ENCODE peak calls at places on chromosomes 3 and 15, in ten cellular contexts. One of them, this sample, is unnamed. For H3K4me1, the result is how much of the 10 kb centered on the place peaks cover.

GRCh38 chr15:62079594-62079993 is 12.8 kb downstream of the C2CD4A start:
- DNase-seq in heart left ventricle: no peak
- DNase-seq in fibroblast of lung: no peak
- DNase-seq in GM23338: no peak
- DNase-seq in tibial nerve: no peak
- DNase-seq in A549: no peak
- DNase-seq in BE2C: no peak
- DNase-seq in small intestine: no peak
- DNase-seq in neural progenitor cell: no peak
- DNase-seq in neuronal stem cell: no peak
- DNase-seq in this sample: no peak

GRCh38 chr3:149367021-149367840 is 10.2 kb downstream of the TM4SF1 start:
- DNase-seq in heart left ventricle: no peak
- DNase-seq in fibroblast of lung: no peak
- DNase-seq in GM23338: peak
- DNase-seq in tibial nerve: no peak
- DNase-seq in A549: peak
- DNase-seq in BE2C: no peak
- DNase-seq in small intestine: peak
- DNase-seq in neural progenitor cell: no peak
- DNase-seq in neuronal stem cell: no peak
- DNase-seq in this sample: peak

GRCh38 chr3:14647976-14648955 is 3.3 kb upstream of the CCDC174 start:
- DNase-seq in heart left ventricle: no peak
- DNase-seq in fibroblast of lung: no peak
- DNase-seq in GM23338: no peak
- DNase-seq in tibial nerve: no peak
- DNase-seq in A549: peak
- DNase-seq in BE2C: no peak
- DNase-seq in small intestine: peak
- DNase-seq in neural progenitor cell: no peak
- DNase-seq in neuronal stem cell: no peak
- DNase-seq in this sample: no peak

GRCh38 chr3:10288575-10288960 is 4.2 kb downstream of the GHRL start:
- DNase-seq in heart left ventricle: no peak
- DNase-seq in fibroblast of lung: no peak
- DNase-seq in GM23338: no peak
- DNase-seq in tibial nerve: no peak
- DNase-seq in A549: no peak
- DNase-seq in BE2C: no peak
- DNase-seq in small intestine: no peak
- DNase-seq in neural progenitor cell: no peak
- DNase-seq in neuronal stem cell: no peak
- DNase-seq in this sample: no peak

GRCh38 chr3:74469151-74469550 is 145.3 kb downstream of the CNTN3 start:
- DNase-seq in heart left ventricle: no peak
- DNase-seq in fibroblast of lung: no peak
- DNase-seq in GM23338: no peak
- DNase-seq in tibial nerve: no peak
- DNase-seq in A549: no peak
- DNase-seq in BE2C: no peak
- DNase-seq in small intestine: no peak
- DNase-seq in neural progenitor cell: no peak
- DNase-seq in neuronal stem cell: no peak
- DNase-seq in this sample: no peak

GRCh38 chr15:58065011-58065444 is 483 bp downstream of the ALDH1A2 start:
- DNase-seq in heart left ventricle: peak
- DNase-seq in fibroblast of lung: no peak
- DNase-seq in GM23338: peak
- DNase-seq in tibial nerve: no peak
- DNase-seq in A549: no peak
- DNase-seq in BE2C: peak
- DNase-seq in small intestine: no peak
- DNase-seq in neural progenitor cell: peak
- DNase-seq in neuronal stem cell: peak
- DNase-seq in this sample: no peak

GRCh38 chr3:9779721-9780450 is 10.1 kb upstream of the CAMK1 start:
- DNase-seq in heart left ventricle: peak
- DNase-seq in fibroblast of lung: no peak
- DNase-seq in GM23338: no peak
- DNase-seq in tibial nerve: no peak
- DNase-seq in A549: no peak
- DNase-seq in BE2C: no peak
- DNase-seq in small intestine: no peak
- DNase-seq in neural progenitor cell: no peak
- DNase-seq in neuronal stem cell: no peak
- DNase-seq in this sample: no peak

GRCh38 chr3:127729556-127730056 is 56.9 kb downstream of the ABTB1 start:
- DNase-seq in heart left ventricle: no peak
- DNase-seq in fibroblast of lung: no peak
- DNase-seq in GM23338: no peak
- DNase-seq in tibial nerve: no peak
- DNase-seq in A549: no peak
- DNase-seq in BE2C: no peak
- DNase-seq in small intestine: no peak
- DNase-seq in neural progenitor cell: no peak
- DNase-seq in neuronal stem cell: no peak
- DNase-seq in this sample: no peak

GRCh38 chr3:72310028-72310987 is 525.4 kb upstream of the PROK2 start:
- DNase-seq in heart left ventricle: peak
- DNase-seq in fibroblast of lung: peak
- DNase-seq in GM23338: no peak
- DNase-seq in tibial nerve: no peak
- DNase-seq in A549: no peak
- DNase-seq in BE2C: peak
- DNase-seq in small intestine: peak
- DNase-seq in neural progenitor cell: no peak
- DNase-seq in neuronal stem cell: no peak
- DNase-seq in this sample: peak

GRCh38 chr3:123755508-123755907 is 128.6 kb downstream of the MYLK start:
- DNase-seq in heart left ventricle: no peak
- DNase-seq in fibroblast of lung: no peak
- DNase-seq in GM23338: no peak
- DNase-seq in tibial nerve: no peak
- DNase-seq in A549: peak
- DNase-seq in BE2C: no peak
- DNase-seq in small intestine: no peak
- DNase-seq in neural progenitor cell: no peak
- DNase-seq in neuronal stem cell: no peak
- DNase-seq in this sample: peak

GRCh38 chr3:122366379-122366749 is 16.7 kb downstream of the MIX23 start:
- DNase-seq in heart left ventricle: no peak
- DNase-seq in fibroblast of lung: no peak
- DNase-seq in GM23338: no peak
- DNase-seq in tibial nerve: no peak
- DNase-seq in A549: peak
- DNase-seq in BE2C: no peak
- DNase-seq in small intestine: peak
- DNase-seq in neural progenitor cell: no peak
- DNase-seq in neuronal stem cell: no peak
- DNase-seq in this sample: peak

GRCh38 chr15:38103564-38103963 is 149.1 kb upstream of the SPRED1 start:
- DNase-seq in heart left ventricle: no peak
- DNase-seq in fibroblast of lung: no peak
- DNase-seq in GM23338: no peak
- DNase-seq in tibial nerve: no peak
- DNase-seq in A549: no peak
- DNase-seq in BE2C: no peak
- DNase-seq in small intestine: peak
- DNase-seq in neural progenitor cell: no peak
- DNase-seq in neuronal stem cell: no peak
- DNase-seq in this sample: no peak

GRCh38 chr15:63077952-63078351 is 35.4 kb downstream of the TPM1 start:
- DNase-seq in heart left ventricle: no peak
- DNase-seq in fibroblast of lung: no peak
- DNase-seq in GM23338: no peak
- DNase-seq in tibial nerve: no peak
- DNase-seq in A549: no peak
- DNase-seq in BE2C: no peak
- DNase-seq in small intestine: no peak
- DNase-seq in neural progenitor cell: peak
- DNase-seq in neuronal stem cell: no peak
- DNase-seq in this sample: no peak

GRCh38 chr3:24225027-24225743 is 269.5 kb downstream of the THRB start:
- DNase-seq in heart left ventricle: no peak
- DNase-seq in fibroblast of lung: no peak
- DNase-seq in GM23338: no peak
- DNase-seq in tibial nerve: no peak
- DNase-seq in A549: no peak
- DNase-seq in BE2C: no peak
- DNase-seq in small intestine: no peak
- DNase-seq in neural progenitor cell: no peak
- DNase-seq in neuronal stem cell: no peak
- DNase-seq in this sample: no peak

GRCh38 chr3:157436583-157437300 is at the start of gene PTX3:
- DNase-seq in heart left ventricle: peak
- DNase-seq in fibroblast of lung: peak
- DNase-seq in GM23338: peak
- DNase-seq in tibial nerve: peak
- DNase-seq in A549: peak
- DNase-seq in BE2C: no peak
- DNase-seq in small intestine: no peak
- DNase-seq in neural progenitor cell: peak
- DNase-seq in neuronal stem cell: peak
- DNase-seq in this sample: no peak

GRCh38 chr3:46296826-46297225 is 54.6 kb downstream of the CCR3 start:
- DNase-seq in heart left ventricle: no peak
- DNase-seq in fibroblast of lung: no peak
- DNase-seq in GM23338: no peak
- DNase-seq in tibial nerve: no peak
- DNase-seq in A549: no peak
- DNase-seq in BE2C: no peak
- DNase-seq in small intestine: no peak
- DNase-seq in neural progenitor cell: no peak
- DNase-seq in neuronal stem cell: no peak
- DNase-seq in this sample: no peak
- H3K4me1 ChIP-seq in heart left ventricle: under half
- H3K4me1 ChIP-seq in fibroblast of lung: under half
- H3K4me1 ChIP-seq in GM23338: under half
- H3K4me1 ChIP-seq in tibial nerve: under half
- H3K4me1 ChIP-seq in A549: under half
- H3K4me1 ChIP-seq in BE2C: under half
- H3K4me1 ChIP-seq in small intestine: under half
- H3K4me1 ChIP-seq in neural progenitor cell: under half
- H3K4me1 ChIP-seq in neuronal stem cell: under half
- H3K4me1 ChIP-seq in this sample: under half

GRCh38 chr3:66722675-66723074 is 221.9 kb upstream of the LRIG1 start:
- DNase-seq in heart left ventricle: peak
- DNase-seq in fibroblast of lung: peak
- DNase-seq in GM23338: no peak
- DNase-seq in tibial nerve: peak
- DNase-seq in A549: peak
- DNase-seq in BE2C: no peak
- DNase-seq in small intestine: no peak
- DNase-seq in neural progenitor cell: no peak
- DNase-seq in neuronal stem cell: no peak
- DNase-seq in this sample: no peak

GRCh38 chr3:66715806-66716205 is 215.0 kb upstream of the LRIG1 start:
- DNase-seq in heart left ventricle: no peak
- DNase-seq in fibroblast of lung: no peak
- DNase-seq in GM23338: no peak
- DNase-seq in tibial nerve: no peak
- DNase-seq in A549: no peak
- DNase-seq in BE2C: no peak
- DNase-seq in small intestine: no peak
- DNase-seq in neural progenitor cell: no peak
- DNase-seq in neuronal stem cell: no peak
- DNase-seq in this sample: no peak

GRCh38 chr3:66723231-66723630 is 222.4 kb upstream of the LRIG1 start:
- DNase-seq in heart left ventricle: no peak
- DNase-seq in fibroblast of lung: no peak
- DNase-seq in GM23338: no peak
- DNase-seq in tibial nerve: no peak
- DNase-seq in A549: no peak
- DNase-seq in BE2C: no peak
- DNase-seq in small intestine: no peak
- DNase-seq in neural progenitor cell: no peak
- DNase-seq in neuronal stem cell: no peak
- DNase-seq in this sample: no peak

GRCh38 chr3:66720508-66720907 is 219.7 kb upstream of the LRIG1 start:
- DNase-seq in heart left ventricle: no peak
- DNase-seq in fibroblast of lung: no peak
- DNase-seq in GM23338: no peak
- DNase-seq in tibial nerve: no peak
- DNase-seq in A549: no peak
- DNase-seq in BE2C: no peak
- DNase-seq in small intestine: no peak
- DNase-seq in neural progenitor cell: no peak
- DNase-seq in neuronal stem cell: no peak
- DNase-seq in this sample: no peak

GRCh38 chr3:66719796-66720195 is 219.0 kb upstream of the LRIG1 start:
- DNase-seq in heart left ventricle: no peak
- DNase-seq in fibroblast of lung: no peak
- DNase-seq in GM23338: no peak
- DNase-seq in tibial nerve: no peak
- DNase-seq in A549: no peak
- DNase-seq in BE2C: no peak
- DNase-seq in small intestine: no peak
- DNase-seq in neural progenitor cell: no peak
- DNase-seq in neuronal stem cell: no peak
- DNase-seq in this sample: no peak
- H3K4me1 ChIP-seq in heart left ventricle: under half
- H3K4me1 ChIP-seq in fibroblast of lung: under half
- H3K4me1 ChIP-seq in GM23338: under half
- H3K4me1 ChIP-seq in tibial nerve: under half
- H3K4me1 ChIP-seq in A549: under half
- H3K4me1 ChIP-seq in BE2C: under half
- H3K4me1 ChIP-seq in small intestine: under half
- H3K4me1 ChIP-seq in neural progenitor cell: under half
- H3K4me1 ChIP-seq in neuronal stem cell: under half
- H3K4me1 ChIP-seq in this sample: under half

GRCh38 chr3:17747184-17747889 is 4.9 kb upstream of the TBC1D5 start:
- DNase-seq in heart left ventricle: no peak
- DNase-seq in fibroblast of lung: no peak
- DNase-seq in GM23338: no peak
- DNase-seq in tibial nerve: no peak
- DNase-seq in A549: no peak
- DNase-seq in BE2C: no peak
- DNase-seq in small intestine: peak
- DNase-seq in neural progenitor cell: no peak
- DNase-seq in neuronal stem cell: no peak
- DNase-seq in this sample: peak
- H3K4me1 ChIP-seq in heart left ventricle: under half
- H3K4me1 ChIP-seq in fibroblast of lung: under half
- H3K4me1 ChIP-seq in GM23338: under half
- H3K4me1 ChIP-seq in tibial nerve: under half
- H3K4me1 ChIP-seq in A549: under half
- H3K4me1 ChIP-seq in BE2C: under half
- H3K4me1 ChIP-seq in small intestine: under half
- H3K4me1 ChIP-seq in neural progenitor cell: under half
- H3K4me1 ChIP-seq in neuronal stem cell: under half
- H3K4me1 ChIP-seq in this sample: half or more

DNA sequence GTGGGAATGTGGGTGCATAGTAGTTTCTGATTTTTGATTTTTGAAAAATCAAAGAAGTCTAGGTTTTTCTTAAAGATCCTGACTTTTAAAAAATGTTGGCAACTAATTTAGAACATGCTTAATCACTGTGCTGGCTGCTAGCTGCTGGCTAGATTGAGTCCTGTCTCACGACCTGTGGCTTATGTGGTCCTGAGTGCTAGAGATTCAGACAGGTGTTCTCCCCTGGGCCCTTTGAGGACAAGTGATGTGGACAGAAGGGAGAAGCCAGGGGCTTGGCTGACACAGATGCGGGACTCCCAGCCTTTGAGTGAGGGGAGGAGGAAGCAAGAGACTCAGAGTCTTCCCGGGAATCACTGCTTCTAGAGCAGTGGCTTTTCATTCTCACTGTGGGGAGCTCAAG is 47.5 kb downstream of the CORO2B start:
- DNase-seq in heart left ventricle: no peak
- DNase-seq in fibroblast of lung: no peak
- DNase-seq in GM23338: no peak
- DNase-seq in tibial nerve: no peak
- DNase-seq in A549: no peak
- DNase-seq in BE2C: no peak
- DNase-seq in small intestine: no peak
- DNase-seq in neural progenitor cell: no peak
- DNase-seq in neuronal stem cell: no peak
- DNase-seq in this sample: no peak
- H3K4me1 ChIP-seq in heart left ventricle: under half
- H3K4me1 ChIP-seq in fibroblast of lung: under half
- H3K4me1 ChIP-seq in GM23338: under half
- H3K4me1 ChIP-seq in tibial nerve: under half
- H3K4me1 ChIP-seq in A549: under half
- H3K4me1 ChIP-seq in BE2C: under half
- H3K4me1 ChIP-seq in small intestine: under half
- H3K4me1 ChIP-seq in neural progenitor cell: under half
- H3K4me1 ChIP-seq in neuronal stem cell: under half
- H3K4me1 ChIP-seq in this sample: under half